ENCODE peak calls at places on chromosomes 2 and 18, in six cellular contexts. Z is HCT116, C is K562, M is HepG2, U is GM12878, R is H1. H is an unnamed sample.

GRCh38 chr18:58934933-58935577 is 70.4 kb downstream of the ZNF532 start:
- DNase-seq in U (no peak), R (no peak), Z (no peak), M (no peak), C (no peak), H (no peak)

GRCh38 chr18:48892146-48892855 is 58.5 kb downstream of the SMAD7 start:
- DNase-seq in R (no peak), M (no peak), Z (no peak), C (no peak), U (no peak), H (no peak)

GRCh38 chr18:68152770-68153169 is 562.1 kb downstream of the TMX3 start:
- DNase-seq in U (no peak), M (peak; percentile 1), Z (no peak), C (no peak), R (peak; percentile 41), H (no peak)

GRCh38 chr2:9819551-9819950 is 23.7 kb upstream of the TAF1B start:
- DNase-seq in M (no peak), U (no peak), R (no peak), Z (no peak), C (no peak), H (no peak)

GRCh38 chr2:5368263-5368662 is 323.9 kb upstream of the SOX11 start:
- DNase-seq in R (no peak), U (no peak), C (no peak), Z (no peak), M (no peak), H (no peak)

GRCh38 chr2:231780123-231780908 is 766 bp downstream of the PDE6D start:
- DNase-seq in M (peak; percentile 44), R (no peak), U (no peak), Z (no peak), C (no peak), H (no peak)

GRCh38 chr2:236240228-236240990 is 23.8 kb downstream of the ASB18 start:
- DNase-seq in M (no peak), C (no peak), Z (no peak), U (no peak), R (no peak), H (no peak)

GRCh38 chr2:202718614-202719013 is 83.8 kb downstream of the FAM117B start:
- DNase-seq in U (no peak), Z (peak; percentile 19), C (no peak), R (no peak), M (peak; percentile 43), H (no peak)

GRCh38 chr2:196088209-196088608 is 19.6 kb upstream of the DNAH7 start:
- DNase-seq in Z (no peak), U (no peak), R (no peak), M (peak; percentile 88), C (no peak), H (no peak)

GRCh38 chr2:47230418-47230817 is 75.3 kb upstream of the STPG4 start:
- DNase-seq in Z (no peak), R (no peak), U (no peak), M (no peak), C (no peak), H (no peak)

GRCh38 chr18:57737661-57738060 is 65.5 kb downstream of the ATP8B1 start:
- DNase-seq in R (no peak), C (no peak), U (no peak), M (peak; percentile 83), Z (no peak), H (no peak)

GRCh38 chr2:218229239-218229638 is 12.2 kb downstream of the ARPC2 start:
- DNase-seq in U (peak; percentile 88), M (no peak), C (no peak), R (no peak), Z (no peak), H (no peak)

GRCh38 chr2:103008586-103008985 is 246.8 kb downstream of the TMEM182 start:
- DNase-seq in R (peak; percentile 23), Z (no peak), U (no peak), C (no peak), M (peak; percentile 11), H (no peak)

GRCh38 chr2:196263181-196263747 is 91.9 kb upstream of the STK17B start:
- DNase-seq in R (no peak), M (no peak), U (peak; percentile 88), C (no peak), Z (no peak), H (no peak)

GRCh38 chr2:96591494-96591893 is 46.6 kb downstream of the KANSL3 start:
- DNase-seq in Z (no peak), M (no peak), C (peak; percentile 32), U (no peak), R (no peak), H (no peak)

GRCh38 chr2:109091526-109091925 is 37.5 kb upstream of the SH3RF3 start:
- DNase-seq in M (no peak), C (no peak), Z (no peak), R (no peak), U (no peak), H (no peak)

GRCh38 chr2:5695641-5696350 is 3.6 kb downstream of the SOX11 start:
- DNase-seq in Z (no peak), U (no peak), C (no peak), M (no peak), R (no peak), H (peak; percentile 33)

GRCh38 chr2:28981620-28982371 is 698 bp downstream of the TOGARAM2 start:
- DNase-seq in M (no peak), R (no peak), U (no peak), Z (no peak), C (no peak), H (no peak)

DNA sequence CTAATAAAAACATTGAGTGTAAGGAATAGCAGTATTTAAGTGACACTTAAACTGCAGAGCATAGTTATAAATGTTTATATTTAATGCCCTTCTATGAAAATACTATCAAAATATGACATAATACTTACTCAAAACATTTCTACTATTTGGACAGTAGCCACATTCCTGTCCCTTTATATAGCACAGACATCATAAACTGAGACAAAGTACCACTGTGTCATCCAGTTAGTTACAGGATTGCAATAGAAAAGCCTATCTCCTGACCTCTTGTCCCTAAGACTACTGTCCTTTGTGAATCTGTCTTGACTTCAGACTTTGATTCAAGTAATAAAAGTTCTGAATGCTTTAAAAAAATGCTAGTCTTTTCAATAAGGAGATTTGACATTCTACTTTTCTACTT is 1528.5 kb upstream of the NXPH2 start:
- DNase-seq in Z (no peak), M (no peak), R (no peak), U (no peak), C (no peak), H (no peak)
- TF ChIP-seq ZNF274 in Z (no peak), M (no peak), R (no peak), U (no peak), C (no peak), H (no peak)

DNA sequence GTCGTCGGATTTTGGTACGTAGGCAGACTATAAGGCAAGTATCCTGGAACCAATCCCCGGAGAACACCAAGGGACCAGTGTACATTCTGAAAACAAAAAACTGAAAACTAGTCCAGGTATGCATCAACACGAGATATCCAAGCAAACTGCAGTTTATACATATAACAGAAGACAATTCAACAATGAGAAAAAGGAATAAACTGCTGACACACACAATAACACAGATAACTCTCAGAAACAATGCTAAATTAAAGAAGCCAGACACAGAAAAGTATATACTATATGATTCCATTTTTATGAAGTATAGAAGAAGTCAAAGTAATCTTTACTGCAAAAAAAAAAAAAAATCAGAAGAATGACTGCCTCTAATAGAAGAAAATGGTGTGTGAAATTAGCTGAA is 5.9 kb downstream of the ROCK2 start:
- DNase-seq in Z (no peak), U (no peak), R (no peak), M (no peak), C (no peak), H (no peak)
- H3K4me1 ChIP-seq in Z (peaks cover 18% of the 10 kb centered on the region), U (no peaks in the 10 kb centered on the region), R (no peaks in the 10 kb centered on the region), M (peaks cover 64% of the 10 kb centered on the region), C (peaks cover under 1% of the 10 kb centered on the region), H (no peaks in the 10 kb centered on the region)

GRCh38 chr2:164779383-164780057 is 62.1 kb downstream of the COBLL1 start:
- DNase-seq in R (no peak), U (no peak), Z (no peak), C (no peak), M (no peak), H (no peak)

GRCh38 chr2:164781394-164781793 is 60.2 kb downstream of the COBLL1 start:
- DNase-seq in M (no peak), R (no peak), Z (no peak), U (no peak), C (no peak), H (no peak)

GRCh38 chr2:164784376-164784775 is 57.2 kb downstream of the COBLL1 start:
- DNase-seq in U (no peak), M (no peak), C (no peak), Z (no peak), R (no peak), H (peak; percentile 56)

GRCh38 chr2:164780611-164781167 is 60.9 kb downstream of the COBLL1 start:
- DNase-seq in M (no peak), R (no peak), U (no peak), Z (no peak), C (no peak), H (no peak)

DNA sequence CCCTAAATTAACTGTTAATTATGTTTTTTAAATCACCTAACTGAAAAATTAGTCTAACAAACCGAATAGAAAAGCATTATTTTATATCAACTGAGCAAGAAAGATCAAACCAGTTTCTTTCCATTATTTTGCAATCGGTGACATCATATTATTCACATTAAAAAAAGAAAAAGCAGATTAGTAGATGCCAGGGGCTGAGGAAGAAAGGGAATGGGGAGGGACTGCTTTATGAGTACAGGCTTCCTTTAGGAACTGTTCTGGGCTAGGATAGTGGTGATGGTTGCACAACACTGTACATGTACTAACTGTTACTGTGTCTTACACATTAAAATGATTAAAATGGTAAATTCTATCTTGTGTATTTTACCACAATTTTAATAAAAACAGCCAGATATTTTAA is 59.3 kb downstream of the COBLL1 start:
- DNase-seq in U (no peak), R (no peak), M (no peak), Z (no peak), C (no peak), H (no peak)
- TF ChIP-seq ZNF274 in U (no peak), R (no peak), M (no peak), Z (no peak), C (no peak), H (no peak)

GRCh38 chr18:13604751-13605150 is 121.6 kb downstream of the FAM210A start:
- DNase-seq in M (no peak), Z (no peak), U (no peak), C (no peak), R (no peak), H (no peak)
- H3K4me1 ChIP-seq in M (no peaks in the 10 kb centered on the region), Z (peaks cover 4% of the 10 kb centered on the region), U (peaks cover 30% of the 10 kb centered on the region), C (no peaks in the 10 kb centered on the region), R (no peaks in the 10 kb centered on the region), H (peaks cover 7% of the 10 kb centered on the region)

GRCh38 chr18:77970814-77971213 is 721.2 kb downstream of the GALR1 start:
- DNase-seq in R (peak; percentile 15), Z (no peak), C (no peak), M (no peak), U (no peak), H (peak; percentile 44)
- TF ChIP-seq ZNF274 in R (no peak), Z (no peak), C (no peak), M (no peak), U (no peak), H (no peak)

H was measured in NT2/D1.